ENCODE peak calls at places on chromosomes 1 and 21, in seven cellular contexts. One of them, this sample, is unnamed.

GRCh38 chr1:195462152-195462551 is 1146.1 kb downstream of the KCNT2 start:
- DNase-seq in fibroblast of pulmonary artery: no peak
- DNase-seq in psoas muscle: no peak
- DNase-seq in IMR-90: no peak
- DNase-seq in WTC11: no peak
- DNase-seq in AG09319: no peak
- DNase-seq in GM20000: no peak
- DNase-seq in this sample: no peak

GRCh38 chr1:80656011-80656627 is 1144.6 kb upstream of the ADGRL2 start:
- DNase-seq in fibroblast of pulmonary artery: peak; percentile 15
- DNase-seq in psoas muscle: no peak
- DNase-seq in IMR-90: no peak
- DNase-seq in WTC11: peak; percentile 25
- DNase-seq in AG09319: no peak
- DNase-seq in GM20000: no peak
- DNase-seq in this sample: no peak

GRCh38 chr1:26833432-26834405 is 7.2 kb downstream of the ZDHHC18 start:
- DNase-seq in fibroblast of pulmonary artery: no peak
- DNase-seq in psoas muscle: no peak
- DNase-seq in IMR-90: no peak
- DNase-seq in WTC11: no peak
- DNase-seq in AG09319: no peak
- DNase-seq in GM20000: peak; percentile 90
- DNase-seq in this sample: no peak

GRCh38 chr1:198913667-198914066 is 274.8 kb downstream of the PTPRC start:
- DNase-seq in fibroblast of pulmonary artery: peak; percentile 68
- DNase-seq in psoas muscle: no peak
- DNase-seq in IMR-90: peak; percentile 78
- DNase-seq in WTC11: no peak
- DNase-seq in AG09319: no peak
- DNase-seq in GM20000: no peak
- DNase-seq in this sample: peak; percentile 78

GRCh38 chr1:238458924-238459323 is 568.2 kb upstream of the ZP4 start:
- DNase-seq in fibroblast of pulmonary artery: no peak
- DNase-seq in psoas muscle: no peak
- DNase-seq in IMR-90: no peak
- DNase-seq in WTC11: no peak
- DNase-seq in AG09319: no peak
- DNase-seq in GM20000: no peak
- DNase-seq in this sample: no peak

GRCh38 chr1:228280961-228281591 is 73.2 kb downstream of the OBSCN start:
- DNase-seq in fibroblast of pulmonary artery: no peak
- DNase-seq in psoas muscle: peak; percentile 13
- DNase-seq in IMR-90: no peak
- DNase-seq in WTC11: peak; percentile 1
- DNase-seq in AG09319: no peak
- DNase-seq in GM20000: no peak
- DNase-seq in this sample: no peak

GRCh38 chr1:231157311-231157710 is 4.5 kb upstream of the TRIM67 start:
- DNase-seq in fibroblast of pulmonary artery: no peak
- DNase-seq in psoas muscle: no peak
- DNase-seq in IMR-90: no peak
- DNase-seq in WTC11: no peak
- DNase-seq in AG09319: no peak
- DNase-seq in GM20000: no peak
- DNase-seq in this sample: no peak

GRCh38 chr1:26922901-26923300 is 1.4 kb downstream of the NUDC start:
- DNase-seq in fibroblast of pulmonary artery: no peak
- DNase-seq in psoas muscle: no peak
- DNase-seq in IMR-90: no peak
- DNase-seq in WTC11: no peak
- DNase-seq in AG09319: no peak
- DNase-seq in GM20000: no peak
- DNase-seq in this sample: no peak

GRCh38 chr1:221961532-221962292 is 219.8 kb upstream of the DUSP10 start:
- DNase-seq in fibroblast of pulmonary artery: peak; percentile 41
- DNase-seq in psoas muscle: no peak
- DNase-seq in IMR-90: peak; percentile 61
- DNase-seq in WTC11: no peak
- DNase-seq in AG09319: peak; percentile 8
- DNase-seq in GM20000: peak; percentile 23
- DNase-seq in this sample: peak; percentile 69

GRCh38 chr1:75879985-75880384 is 52.2 kb downstream of the ASB17 start:
- DNase-seq in fibroblast of pulmonary artery: no peak
- DNase-seq in psoas muscle: no peak
- DNase-seq in IMR-90: no peak
- DNase-seq in WTC11: no peak
- DNase-seq in AG09319: no peak
- DNase-seq in GM20000: no peak
- DNase-seq in this sample: no peak

GRCh38 chr1:245353411-245353810 is 198.6 kb downstream of the KIF26B start:
- DNase-seq in fibroblast of pulmonary artery: no peak
- DNase-seq in psoas muscle: no peak
- DNase-seq in IMR-90: no peak
- DNase-seq in WTC11: no peak
- DNase-seq in AG09319: no peak
- DNase-seq in GM20000: no peak
- DNase-seq in this sample: no peak

GRCh38 chr1:96187027-96187426 is 534.6 kb upstream of the PTBP2 start:
- DNase-seq in fibroblast of pulmonary artery: no peak
- DNase-seq in psoas muscle: no peak
- DNase-seq in IMR-90: no peak
- DNase-seq in WTC11: no peak
- DNase-seq in AG09319: no peak
- DNase-seq in GM20000: no peak
- DNase-seq in this sample: no peak

GRCh38 chr1:93585059-93585966 is 96.3 kb downstream of the BCAR3 start:
- DNase-seq in fibroblast of pulmonary artery: peak; percentile 76
- DNase-seq in psoas muscle: peak; percentile 85
- DNase-seq in IMR-90: no peak
- DNase-seq in WTC11: no peak
- DNase-seq in AG09319: no peak
- DNase-seq in GM20000: no peak
- DNase-seq in this sample: peak; percentile 69

GRCh38 chr1:223500560-223501425 is 107.6 kb downstream of the CCDC185 start:
- DNase-seq in fibroblast of pulmonary artery: peak; percentile 91
- DNase-seq in psoas muscle: no peak
- DNase-seq in IMR-90: peak; percentile 95
- DNase-seq in WTC11: no peak
- DNase-seq in AG09319: peak; percentile 49
- DNase-seq in GM20000: no peak
- DNase-seq in this sample: peak; percentile 56

GRCh38 chr1:3105167-3105863 is 36.3 kb downstream of the PRDM16 start:
- DNase-seq in fibroblast of pulmonary artery: no peak
- DNase-seq in psoas muscle: no peak
- DNase-seq in IMR-90: no peak
- DNase-seq in WTC11: peak; percentile 82
- DNase-seq in AG09319: no peak
- DNase-seq in GM20000: no peak
- DNase-seq in this sample: no peak

GRCh38 chr21:37072239-37072987 is 458 bp downstream of the PIGP start:
- DNase-seq in fibroblast of pulmonary artery: peak; percentile 91
- DNase-seq in psoas muscle: peak; percentile 85
- DNase-seq in IMR-90: peak; percentile 89
- DNase-seq in WTC11: peak; percentile 56
- DNase-seq in AG09319: peak; percentile 40
- DNase-seq in GM20000: peak; percentile 10
- DNase-seq in this sample: peak; percentile 95

GRCh38 chr1:91913018-91913417 is 27.1 kb upstream of the TGFBR3 start:
- DNase-seq in fibroblast of pulmonary artery: peak; percentile 30
- DNase-seq in psoas muscle: no peak
- DNase-seq in IMR-90: peak; percentile 55
- DNase-seq in WTC11: no peak
- DNase-seq in AG09319: no peak
- DNase-seq in GM20000: no peak
- DNase-seq in this sample: peak; percentile 66

GRCh38 chr1:149848811-149849210 is 50.6 kb upstream of the BOLA1 start:
- DNase-seq in fibroblast of pulmonary artery: no peak
- DNase-seq in psoas muscle: no peak
- DNase-seq in IMR-90: no peak
- DNase-seq in WTC11: no peak
- DNase-seq in AG09319: no peak
- DNase-seq in GM20000: no peak
- DNase-seq in this sample: no peak

GRCh38 chr1:185936641-185937040 is 202.4 kb downstream of the HMCN1 start:
- DNase-seq in fibroblast of pulmonary artery: no peak
- DNase-seq in psoas muscle: no peak
- DNase-seq in IMR-90: no peak
- DNase-seq in WTC11: no peak
- DNase-seq in AG09319: no peak
- DNase-seq in GM20000: no peak
- DNase-seq in this sample: no peak

GRCh38 chr1:38153426-38154088 is 107.0 kb upstream of the POU3F1 start:
- DNase-seq in fibroblast of pulmonary artery: no peak
- DNase-seq in psoas muscle: no peak
- DNase-seq in IMR-90: no peak
- DNase-seq in WTC11: no peak
- DNase-seq in AG09319: no peak
- DNase-seq in GM20000: no peak
- DNase-seq in this sample: no peak

GRCh38 chr1:38151399-38151798 is 104.8 kb upstream of the POU3F1 start:
- DNase-seq in fibroblast of pulmonary artery: no peak
- DNase-seq in psoas muscle: no peak
- DNase-seq in IMR-90: no peak
- DNase-seq in WTC11: no peak
- DNase-seq in AG09319: no peak
- DNase-seq in GM20000: no peak
- DNase-seq in this sample: no peak

GRCh38 chr1:38154089-38154470 is 107.5 kb upstream of the POU3F1 start:
- DNase-seq in fibroblast of pulmonary artery: no peak
- DNase-seq in psoas muscle: no peak
- DNase-seq in IMR-90: no peak
- DNase-seq in WTC11: no peak
- DNase-seq in AG09319: no peak
- DNase-seq in GM20000: no peak
- DNase-seq in this sample: no peak

GRCh38 chr1:38152351-38153082 is 105.9 kb upstream of the POU3F1 start:
- DNase-seq in fibroblast of pulmonary artery: no peak
- DNase-seq in psoas muscle: no peak
- DNase-seq in IMR-90: no peak
- DNase-seq in WTC11: no peak
- DNase-seq in AG09319: no peak
- DNase-seq in GM20000: no peak
- DNase-seq in this sample: no peak
- TF ChIP-seq CTCF in fibroblast of pulmonary artery: no peak
- TF ChIP-seq CTCF in psoas muscle: peak; percentile 29
- TF ChIP-seq CTCF in IMR-90: no peak
- TF ChIP-seq CTCF in WTC11: no peak
- TF ChIP-seq CTCF in AG09319: no peak
- TF ChIP-seq CTCF in GM20000: peak; percentile 4
- TF ChIP-seq CTCF in this sample: no peak

DNA sequence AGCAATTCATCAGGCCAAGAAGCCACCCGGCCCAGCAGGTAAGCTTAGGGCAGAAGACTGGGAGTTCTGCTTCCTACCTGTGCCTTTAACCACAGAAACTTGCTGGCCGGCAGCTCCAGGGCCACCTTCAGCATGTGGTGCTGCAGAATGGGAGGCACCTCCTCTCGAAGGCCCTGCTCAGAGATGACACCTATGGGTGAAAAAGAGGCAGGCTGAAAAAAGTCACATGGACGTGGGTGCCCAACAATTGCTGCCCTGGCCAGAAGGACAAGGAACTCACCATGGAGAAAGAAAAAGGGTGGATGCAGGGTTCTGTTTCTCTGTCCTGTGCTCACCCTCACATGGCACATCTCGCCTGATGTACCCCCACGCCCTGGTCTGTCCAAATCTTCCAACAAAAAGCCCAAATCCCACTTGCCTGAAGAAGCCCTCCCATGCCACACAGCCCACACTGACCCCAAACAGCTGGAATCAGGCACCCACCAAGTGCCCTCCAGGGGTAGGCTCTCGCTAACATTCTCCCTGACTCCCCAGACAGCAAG is 33.0 kb downstream of the URB1 start:
- DNase-seq in fibroblast of pulmonary artery: peak; percentile 21
- DNase-seq in psoas muscle: no peak
- DNase-seq in IMR-90: no peak
- DNase-seq in WTC11: no peak
- DNase-seq in AG09319: no peak
- DNase-seq in GM20000: no peak
- DNase-seq in this sample: no peak
- TF ChIP-seq CTCF in fibroblast of pulmonary artery: peak; percentile 35
- TF ChIP-seq CTCF in psoas muscle: no peak
- TF ChIP-seq CTCF in IMR-90: peak; percentile 11
- TF ChIP-seq CTCF in WTC11: no peak
- TF ChIP-seq CTCF in AG09319: no peak
- TF ChIP-seq CTCF in GM20000: no peak
- TF ChIP-seq CTCF in this sample: peak; percentile 33

DNA sequence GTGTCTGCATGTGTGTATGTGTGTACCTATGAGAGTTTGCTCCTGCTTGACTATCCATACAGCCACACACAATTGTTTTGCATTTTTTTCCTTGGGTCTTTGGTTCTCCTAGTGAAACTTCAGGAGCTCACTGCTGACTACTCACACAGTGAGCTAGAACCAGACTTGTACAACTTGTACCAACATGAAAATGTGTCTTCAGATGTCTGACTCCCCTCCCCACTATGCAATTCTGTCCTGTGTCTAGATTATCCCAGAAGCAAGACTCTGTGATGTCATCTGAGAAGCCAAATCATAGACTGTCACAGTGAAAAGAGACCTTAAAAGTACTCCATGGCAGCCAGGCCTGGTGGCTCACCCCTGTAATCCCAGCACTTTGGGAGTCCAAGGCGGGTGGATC is 49.7 kb downstream of the ELAVL4 start:
- DNase-seq in fibroblast of pulmonary artery: no peak
- DNase-seq in psoas muscle: no peak
- DNase-seq in IMR-90: no peak
- DNase-seq in WTC11: no peak
- DNase-seq in AG09319: no peak
- DNase-seq in GM20000: no peak
- DNase-seq in this sample: no peak
- TF ChIP-seq CTCF in fibroblast of pulmonary artery: no peak
- TF ChIP-seq CTCF in psoas muscle: no peak
- TF ChIP-seq CTCF in IMR-90: no peak
- TF ChIP-seq CTCF in WTC11: no peak
- TF ChIP-seq CTCF in AG09319: no peak
- TF ChIP-seq CTCF in GM20000: no peak
- TF ChIP-seq CTCF in this sample: no peak

DNA sequence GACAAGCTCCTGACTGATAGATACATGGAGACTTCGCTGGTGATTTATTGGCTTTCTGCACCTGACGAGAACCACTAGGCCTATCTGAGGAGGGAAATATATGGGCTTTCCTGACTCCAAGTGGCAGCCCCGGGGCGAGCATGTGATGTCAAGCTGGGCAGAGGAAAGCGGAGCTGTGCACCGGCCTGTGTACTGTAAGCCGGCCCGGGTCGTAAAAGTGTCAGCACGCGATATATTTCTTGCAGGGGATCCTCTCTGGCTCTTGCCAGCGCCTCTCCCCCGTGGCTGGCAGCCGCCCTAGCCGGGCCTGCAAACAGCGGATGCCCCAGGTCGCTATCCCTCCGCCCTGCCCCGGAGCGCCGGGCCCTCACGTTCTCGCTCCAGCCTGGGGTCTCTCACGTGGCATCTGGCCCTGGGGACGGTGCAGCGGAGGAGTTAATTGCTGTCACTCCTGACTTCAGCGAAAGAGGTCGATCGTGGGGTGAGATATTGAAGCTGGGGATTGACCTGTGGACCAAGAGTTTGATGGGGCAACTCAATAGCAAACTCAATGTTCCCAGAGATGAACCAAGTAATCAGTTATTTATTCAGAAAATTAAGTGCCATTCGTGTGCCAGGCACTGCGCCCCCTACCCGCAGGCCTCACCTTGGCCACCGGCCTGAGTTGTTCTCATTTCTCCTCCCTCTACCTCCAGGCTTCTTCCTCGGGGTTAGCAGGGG is 41.0 kb upstream of the HAO2 start:
- DNase-seq in fibroblast of pulmonary artery: peak; percentile 16
- DNase-seq in psoas muscle: peak; percentile 14
- DNase-seq in IMR-90: no peak
- DNase-seq in WTC11: peak; percentile 62
- DNase-seq in AG09319: no peak
- DNase-seq in GM20000: peak; percentile 44
- DNase-seq in this sample: peak; percentile 56
- TF ChIP-seq CTCF in fibroblast of pulmonary artery: peak; percentile 39
- TF ChIP-seq CTCF in psoas muscle: peak; percentile 12
- TF ChIP-seq CTCF in IMR-90: peak; percentile 23
- TF ChIP-seq CTCF in WTC11: peak; percentile 24
- TF ChIP-seq CTCF in AG09319: no peak
- TF ChIP-seq CTCF in GM20000: peak; percentile 64
- TF ChIP-seq CTCF in this sample: peak; percentile 17